ENCODE peak calls at places on chromosomes 2 and 18, in six cellular contexts. G, C, M, F, I and K are unnamed samples.

GRCh38 chr2:162123806-162124758 is 28.0 kb downstream of the GCG start:
- DNase-seq in G (peak; percentile 53), C (peak; percentile 47), M (no peak), F (no peak), I (no peak), K (peak; percentile 62)

GRCh38 chr2:24538720-24539119 is 47.7 kb downstream of the NCOA1 start:
- DNase-seq in G (no peak), C (no peak), M (no peak), F (no peak), I (no peak), K (no peak)

GRCh38 chr2:238586931-238587775 is 160.4 kb downstream of the ASB1 start:
- DNase-seq in G (no peak), C (no peak), M (no peak), F (no peak), I (no peak), K (no peak)

GRCh38 chr2:30147196-30147714 is 448 bp downstream of the YPEL5 start:
- DNase-seq in G (no peak), C (no peak), M (no peak), F (no peak), I (peak; percentile 29), K (peak; percentile 49)

GRCh38 chr2:235614900-235615712 is 121.3 kb downstream of the AGAP1 start:
- DNase-seq in G (no peak), C (peak; percentile 86), M (no peak), F (peak; percentile 62), I (no peak), K (no peak)

GRCh38 chr2:11757101-11757500 is 10.7 kb downstream of the LPIN1 start:
- DNase-seq in G (peak; percentile 60), C (peak; percentile 81), M (no peak), F (no peak), I (no peak), K (peak; percentile 61)

GRCh38 chr18:44732604-44733003 is 51.9 kb downstream of the SETBP1 start:
- DNase-seq in G (no peak), C (peak; percentile 32), M (no peak), F (no peak), I (no peak), K (no peak)

GRCh38 chr2:63060079-63060482 is 9.5 kb downstream of the OTX1 start:
- DNase-seq in G (no peak), C (no peak), M (no peak), F (no peak), I (no peak), K (no peak)

GRCh38 chr2:96116879-96117533 is 635 bp upstream of the ADRA2B start:
- DNase-seq in G (peak; percentile 62), C (peak; percentile 69), M (no peak), F (peak; percentile 68), I (peak; percentile 65), K (peak; percentile 82)

GRCh38 chr2:36963106-36963505 is 3.2 kb downstream of the STRN start:
- DNase-seq in G (no peak), C (no peak), M (no peak), F (no peak), I (no peak), K (no peak)

GRCh38 chr18:66533693-66534092 is 70.2 kb downstream of the CDH19 start:
- DNase-seq in G (no peak), C (peak; percentile 91), M (no peak), F (no peak), I (no peak), K (no peak)